ENCODE peak calls at places on chromosomes 12 and 14, in five cellular contexts. One of them, this sample, is unnamed.
A peak's percentile ranks its signal among the peaks of the same experiment; 100 is the strongest.

GRCh38 chr14:101494826-101495225 is 66.5 kb upstream of the DIO3 start:
- DNase-seq in adipocyte: no peak
- DNase-seq in spleen: peak; percentile 30
- DNase-seq in mesenchymal stem cell: no peak
- DNase-seq in GM23248: no peak
- DNase-seq in this sample: no peak

GRCh38 chr12:2118481-2119255 is 65.9 kb downstream of the CACNA1C start:
- DNase-seq in adipocyte: no peak
- DNase-seq in spleen: peak; percentile 45
- DNase-seq in mesenchymal stem cell: no peak
- DNase-seq in GM23248: no peak
- DNase-seq in this sample: no peak

GRCh38 chr14:91963465-91963864 is 16.0 kb upstream of the FBLN5 start:
- DNase-seq in adipocyte: no peak
- DNase-seq in spleen: no peak
- DNase-seq in mesenchymal stem cell: peak; percentile 73
- DNase-seq in GM23248: peak; percentile 45
- DNase-seq in this sample: no peak

GRCh38 chr14:54891471-54892245 is 11.0 kb downstream of the GCH1 start:
- DNase-seq in adipocyte: no peak
- DNase-seq in spleen: no peak
- DNase-seq in mesenchymal stem cell: no peak
- DNase-seq in GM23248: no peak
- DNase-seq in this sample: no peak

GRCh38 chr14:49250109-49250508 is 336.1 kb downstream of the RPS29 start:
- DNase-seq in adipocyte: no peak
- DNase-seq in spleen: no peak
- DNase-seq in mesenchymal stem cell: peak; percentile 47
- DNase-seq in GM23248: peak; percentile 64
- DNase-seq in this sample: no peak

GRCh38 chr12:83843531-83843930 is 1069.1 kb downstream of the SLC6A15 start:
- DNase-seq in adipocyte: no peak
- DNase-seq in spleen: no peak
- DNase-seq in mesenchymal stem cell: no peak
- DNase-seq in GM23248: no peak
- DNase-seq in this sample: no peak

GRCh38 chr12:120055231-120055630 is 61.3 kb downstream of the RAB35 start:
- DNase-seq in adipocyte: peak; percentile 64
- DNase-seq in spleen: no peak
- DNase-seq in mesenchymal stem cell: no peak
- DNase-seq in GM23248: no peak
- DNase-seq in this sample: no peak

GRCh38 chr12:115024531-115024930 is 340.6 kb upstream of the TBX3 start:
- DNase-seq in adipocyte: no peak
- DNase-seq in spleen: no peak
- DNase-seq in mesenchymal stem cell: no peak
- DNase-seq in GM23248: no peak
- DNase-seq in this sample: no peak

GRCh38 chr14:70988452-70988851 is 81.2 kb downstream of the PCNX1 start:
- DNase-seq in adipocyte: no peak
- DNase-seq in spleen: no peak
- DNase-seq in mesenchymal stem cell: no peak
- DNase-seq in GM23248: no peak
- DNase-seq in this sample: peak; percentile 12

GRCh38 chr14:100784523-100785337 is 41.2 kb upstream of the MEG3 start:
- DNase-seq in adipocyte: no peak
- DNase-seq in spleen: peak; percentile 69
- DNase-seq in mesenchymal stem cell: no peak
- DNase-seq in GM23248: no peak
- DNase-seq in this sample: no peak

GRCh38 chr12:12716151-12716844 is 870 bp upstream of the CDKN1B start:
- DNase-seq in adipocyte: peak; percentile 62
- DNase-seq in spleen: no peak
- DNase-seq in mesenchymal stem cell: peak; percentile 53
- DNase-seq in GM23248: peak; percentile 58
- DNase-seq in this sample: no peak

GRCh38 chr12:64826234-64826633 is 1.8 kb downstream of the TBC1D30 start:
- DNase-seq in adipocyte: peak; percentile 69
- DNase-seq in spleen: no peak
- DNase-seq in mesenchymal stem cell: peak; percentile 43
- DNase-seq in GM23248: peak; percentile 61
- DNase-seq in this sample: peak; percentile 15

GRCh38 chr14:64932231-64932630 is 10.3 kb downstream of the GPX2 start:
- DNase-seq in adipocyte: no peak
- DNase-seq in spleen: no peak
- DNase-seq in mesenchymal stem cell: no peak
- DNase-seq in GM23248: no peak
- DNase-seq in this sample: no peak

GRCh38 chr14:68042591-68043210 is 223.1 kb downstream of the RAD51B start:
- DNase-seq in adipocyte: no peak
- DNase-seq in spleen: no peak
- DNase-seq in mesenchymal stem cell: peak; percentile 26
- DNase-seq in GM23248: no peak
- DNase-seq in this sample: no peak

GRCh38 chr12:126708492-126708896 is 1558.5 kb upstream of the TMEM132C start:
- DNase-seq in adipocyte: peak; percentile 1
- DNase-seq in spleen: no peak
- DNase-seq in mesenchymal stem cell: no peak
- DNase-seq in GM23248: peak; percentile 20
- DNase-seq in this sample: no peak

GRCh38 chr12:7039403-7039802 is 21.1 kb upstream of the C1S start:
- DNase-seq in adipocyte: no peak
- DNase-seq in spleen: no peak
- DNase-seq in mesenchymal stem cell: no peak
- DNase-seq in GM23248: no peak
- DNase-seq in this sample: no peak

GRCh38 chr14:45201908-45202307 is 51.1 kb downstream of the MIS18BP1 start:
- DNase-seq in adipocyte: no peak
- DNase-seq in spleen: no peak
- DNase-seq in mesenchymal stem cell: peak; percentile 21
- DNase-seq in GM23248: peak; percentile 29
- DNase-seq in this sample: no peak

GRCh38 chr14:101475468-101476257 is 85.6 kb upstream of the DIO3 start:
- DNase-seq in adipocyte: peak; percentile 81
- DNase-seq in spleen: peak; percentile 69
- DNase-seq in mesenchymal stem cell: no peak
- DNase-seq in GM23248: peak; percentile 87
- DNase-seq in this sample: no peak

GRCh38 chr12:52540531-52540930 is 12.4 kb downstream of the KRT71 start:
- DNase-seq in adipocyte: no peak
- DNase-seq in spleen: peak; percentile 60
- DNase-seq in mesenchymal stem cell: no peak
- DNase-seq in GM23248: no peak
- DNase-seq in this sample: no peak

GRCh38 chr12:31277081-31277480 is 48.9 kb downstream of the SINHCAF start:
- DNase-seq in adipocyte: no peak
- DNase-seq in spleen: no peak
- DNase-seq in mesenchymal stem cell: no peak
- DNase-seq in GM23248: no peak
- DNase-seq in this sample: no peak

GRCh38 chr12:28575593-28576205 is 385.4 kb downstream of the CCDC91 start:
- DNase-seq in adipocyte: no peak
- DNase-seq in spleen: no peak
- DNase-seq in mesenchymal stem cell: no peak
- DNase-seq in GM23248: no peak
- DNase-seq in this sample: no peak

GRCh38 chr14:86892167-86892956 is 1100.6 kb downstream of the GALC start:
- DNase-seq in adipocyte: peak; percentile 44
- DNase-seq in spleen: no peak
- DNase-seq in mesenchymal stem cell: no peak
- DNase-seq in GM23248: no peak
- DNase-seq in this sample: no peak

GRCh38 chr14:40682131-40682913 is 924.4 kb upstream of the LRFN5 start:
- DNase-seq in adipocyte: no peak
- DNase-seq in spleen: no peak
- DNase-seq in mesenchymal stem cell: no peak
- DNase-seq in GM23248: no peak
- DNase-seq in this sample: no peak
- H3K9me3 ChIP-seq in adipocyte: no peaks in the 10 kb centered on the region
- H3K9me3 ChIP-seq in spleen: no peaks in the 10 kb centered on the region
- H3K9me3 ChIP-seq in mesenchymal stem cell: no peaks in the 10 kb centered on the region
- H3K9me3 ChIP-seq in GM23248: no peaks in the 10 kb centered on the region
- H3K9me3 ChIP-seq in this sample: no peaks in the 10 kb centered on the region

GRCh38 chr14:27995688-27996087 is 770.9 kb upstream of the FOXG1 start:
- DNase-seq in adipocyte: no peak
- DNase-seq in spleen: no peak
- DNase-seq in mesenchymal stem cell: no peak
- DNase-seq in GM23248: no peak
- DNase-seq in this sample: no peak
- H3K9me3 ChIP-seq in adipocyte: no peaks in the 10 kb centered on the region
- H3K9me3 ChIP-seq in spleen: no peaks in the 10 kb centered on the region
- H3K9me3 ChIP-seq in mesenchymal stem cell: peaks cover 5% of the 10 kb centered on the region
- H3K9me3 ChIP-seq in GM23248: no peaks in the 10 kb centered on the region
- H3K9me3 ChIP-seq in this sample: no peaks in the 10 kb centered on the region

GRCh38 chr12:107459649-107460048 is 225.9 kb upstream of the PWP1 start:
- DNase-seq in adipocyte: no peak
- DNase-seq in spleen: peak; percentile 39
- DNase-seq in mesenchymal stem cell: no peak
- DNase-seq in GM23248: no peak
- DNase-seq in this sample: no peak
- H3K9me3 ChIP-seq in adipocyte: no peaks in the 10 kb centered on the region
- H3K9me3 ChIP-seq in spleen: no peaks in the 10 kb centered on the region
- H3K9me3 ChIP-seq in mesenchymal stem cell: no peaks in the 10 kb centered on the region
- H3K9me3 ChIP-seq in GM23248: no peaks in the 10 kb centered on the region
- H3K9me3 ChIP-seq in this sample: no peaks in the 10 kb centered on the region

DNA sequence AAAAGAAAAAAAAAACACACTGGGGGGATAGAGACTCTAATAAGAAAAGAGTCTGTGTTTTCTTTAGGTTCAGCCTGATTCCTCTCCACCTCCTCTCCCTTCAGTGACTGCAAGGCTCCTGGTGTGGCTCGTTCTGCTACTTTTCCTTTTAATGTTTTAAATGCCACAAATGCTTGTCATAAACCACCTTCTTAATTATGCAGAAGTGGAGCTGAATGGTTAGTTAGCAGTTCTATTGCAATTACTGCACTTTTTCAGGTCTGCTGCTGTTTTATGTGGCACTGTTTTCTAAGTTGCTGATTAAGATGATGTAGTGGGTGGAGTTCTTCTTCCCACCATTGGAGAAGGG is 878.1 kb downstream of the DIO2 start:
- DNase-seq in adipocyte: no peak
- DNase-seq in spleen: no peak
- DNase-seq in mesenchymal stem cell: no peak
- DNase-seq in GM23248: no peak
- DNase-seq in this sample: no peak
- H3K9me3 ChIP-seq in adipocyte: no peaks in the 10 kb centered on the region
- H3K9me3 ChIP-seq in spleen: no peaks in the 10 kb centered on the region
- H3K9me3 ChIP-seq in mesenchymal stem cell: no peaks in the 10 kb centered on the region
- H3K9me3 ChIP-seq in GM23248: no peaks in the 10 kb centered on the region
- H3K9me3 ChIP-seq in this sample: no peaks in the 10 kb centered on the region

DNA sequence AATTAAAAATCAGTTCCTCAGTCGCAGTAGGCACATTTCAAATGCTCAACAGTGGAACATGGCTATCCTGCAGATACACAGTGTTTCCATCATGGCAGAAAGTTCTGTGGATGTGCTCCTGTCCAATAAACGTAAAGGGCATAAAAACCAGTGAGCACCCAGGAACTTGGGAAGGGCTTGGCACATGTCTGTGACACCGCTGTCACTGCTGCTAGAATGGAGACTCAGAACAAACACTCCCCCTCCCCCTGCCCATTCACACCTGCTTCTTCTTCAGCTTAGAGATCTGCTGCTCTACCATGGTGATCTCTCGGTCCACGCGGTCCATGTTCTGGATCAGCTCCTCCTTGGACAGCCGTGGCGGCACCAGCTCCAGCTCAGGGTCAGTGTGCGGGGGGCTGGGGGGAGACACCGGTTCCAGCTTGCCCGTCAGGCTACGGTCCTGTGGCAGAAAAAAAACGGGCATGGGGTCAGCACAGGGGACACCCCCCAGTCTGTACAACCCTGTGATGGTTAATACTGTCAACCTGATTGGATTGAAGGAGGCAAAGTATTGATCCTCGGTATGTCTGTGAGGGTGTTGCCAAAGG is 94.6 kb downstream of the NCOR2 start:
- DNase-seq in adipocyte: no peak
- DNase-seq in spleen: no peak
- DNase-seq in mesenchymal stem cell: no peak
- DNase-seq in GM23248: no peak
- DNase-seq in this sample: no peak
- H3K9me3 ChIP-seq in adipocyte: peaks cover 15% of the 10 kb centered on the region
- H3K9me3 ChIP-seq in spleen: no peaks in the 10 kb centered on the region
- H3K9me3 ChIP-seq in mesenchymal stem cell: peaks cover 26% of the 10 kb centered on the region
- H3K9me3 ChIP-seq in GM23248: no peaks in the 10 kb centered on the region
- H3K9me3 ChIP-seq in this sample: no peaks in the 10 kb centered on the region

GRCh38 chr14:19800282-19801117 is 3.1 kb upstream of the OR4N2 start:
- DNase-seq in adipocyte: no peak
- DNase-seq in spleen: peak; percentile 76
- DNase-seq in mesenchymal stem cell: no peak
- DNase-seq in GM23248: no peak
- DNase-seq in this sample: no peak

GRCh38 chr14:19799880-19800279 is 3.7 kb upstream of the OR4N2 start:
- DNase-seq in adipocyte: no peak
- DNase-seq in spleen: peak; percentile 70
- DNase-seq in mesenchymal stem cell: no peak
- DNase-seq in GM23248: no peak
- DNase-seq in this sample: no peak

DNA sequence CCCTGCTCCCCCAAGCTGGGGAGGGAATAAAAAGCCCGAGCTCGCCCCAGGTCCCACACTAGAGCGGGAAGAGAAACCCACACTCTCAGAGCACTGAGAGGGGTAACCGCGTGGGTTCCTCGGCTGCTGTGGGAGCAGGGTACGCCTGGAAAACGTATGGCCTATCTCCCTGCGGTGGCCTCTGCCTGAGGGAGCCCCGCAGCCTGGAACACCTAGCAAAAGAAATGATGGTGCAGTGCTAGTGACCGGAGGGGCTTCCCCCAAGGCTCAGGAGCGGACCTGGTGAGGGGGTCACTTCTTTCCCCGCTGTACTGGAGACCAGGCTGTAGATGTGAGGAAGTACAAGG is 2.5 kb upstream of the OR4N2 start:
- DNase-seq in adipocyte: no peak
- DNase-seq in spleen: no peak
- DNase-seq in mesenchymal stem cell: no peak
- DNase-seq in GM23248: no peak
- DNase-seq in this sample: no peak
- H3K9me3 ChIP-seq in adipocyte: peaks cover 3% of the 10 kb centered on the region
- H3K9me3 ChIP-seq in spleen: no peaks in the 10 kb centered on the region
- H3K9me3 ChIP-seq in mesenchymal stem cell: peaks cover under 1% of the 10 kb centered on the region
- H3K9me3 ChIP-seq in GM23248: no peaks in the 10 kb centered on the region
- H3K9me3 ChIP-seq in this sample: no peaks in the 10 kb centered on the region

GRCh38 chr12:34605955-34606748 is 583.9 kb downstream of the ALG10 start:
- DNase-seq in adipocyte: no peak
- DNase-seq in spleen: peak; percentile 47
- DNase-seq in mesenchymal stem cell: no peak
- DNase-seq in GM23248: no peak
- DNase-seq in this sample: no peak
- H3K9me3 ChIP-seq in adipocyte: no peaks in the 10 kb centered on the region
- H3K9me3 ChIP-seq in spleen: no peaks in the 10 kb centered on the region
- H3K9me3 ChIP-seq in mesenchymal stem cell: peaks cover 7% of the 10 kb centered on the region
- H3K9me3 ChIP-seq in GM23248: no peaks in the 10 kb centered on the region
- H3K9me3 ChIP-seq in this sample: no peaks in the 10 kb centered on the region

GRCh38 chr14:29150659-29151058 is 384.1 kb downstream of the FOXG1 start:
- DNase-seq in adipocyte: no peak
- DNase-seq in spleen: no peak
- DNase-seq in mesenchymal stem cell: no peak
- DNase-seq in GM23248: no peak
- DNase-seq in this sample: no peak

GRCh38 chr14:29156096-29156495 is 389.5 kb downstream of the FOXG1 start:
- DNase-seq in adipocyte: no peak
- DNase-seq in spleen: no peak
- DNase-seq in mesenchymal stem cell: no peak
- DNase-seq in GM23248: no peak
- DNase-seq in this sample: no peak
- H3K9me3 ChIP-seq in adipocyte: no peaks in the 10 kb centered on the region
- H3K9me3 ChIP-seq in spleen: no peaks in the 10 kb centered on the region
- H3K9me3 ChIP-seq in mesenchymal stem cell: no peaks in the 10 kb centered on the region
- H3K9me3 ChIP-seq in GM23248: no peaks in the 10 kb centered on the region
- H3K9me3 ChIP-seq in this sample: no peaks in the 10 kb centered on the region